ENCODE peak calls at places on chromosomes 3 and 15, in ten cellular contexts. C, K, G, Y, Q, H, J, O, B and P are unnamed samples.

GRCh38 chr3:191094057-191094456 is 105.0 kb upstream of the OSTN start:
- DNase-seq in G (no peak), H (peak), K (peak), O (no peak), Y (no peak), B (no peak), Q (no peak), J (no peak), C (peak), P (no peak)

GRCh38 chr15:67105065-67105951 is 39.9 kb downstream of the SMAD3 start:
- DNase-seq in Y (peak), B (no peak), C (peak), J (no peak), K (peak), Q (no peak), O (no peak), H (peak), G (no peak), P (no peak)

GRCh38 chr3:13657660-13658435 is 108.9 kb downstream of the FBLN2 start:
- DNase-seq in O (no peak), B (peak), J (peak), H (peak), G (peak), Q (peak), C (peak), K (no peak), Y (peak), P (peak)

GRCh38 chr3:53846134-53846850 is at the start of the genes CHDH and IL17RB:
- DNase-seq in H (no peak), G (peak), C (no peak), O (no peak), Q (peak), Y (peak), B (peak), J (no peak), K (no peak), P (peak)

GRCh38 chr3:45753095-45753494 is 43.2 kb downstream of the SLC6A20 start:
- DNase-seq in J (no peak), Q (no peak), Y (no peak), G (no peak), O (no peak), K (no peak), C (no peak), H (no peak), B (no peak), P (no peak)

GRCh38 chr3:153313307-153313945 is 151.4 kb downstream of the RAP2B start:
- DNase-seq in H (no peak), C (no peak), Q (no peak), K (no peak), B (no peak), G (no peak), J (no peak), O (no peak), Y (no peak), P (no peak)

GRCh38 chr3:71724171-71724453 is 1.1 kb downstream of the EIF4E3 start:
- DNase-seq in K (no peak), J (no peak), B (no peak), Y (no peak), C (no peak), H (no peak), O (no peak), G (no peak), Q (no peak), P (no peak)

GRCh38 chr3:186099178-186099577 is 9.7 kb downstream of the ETV5 start:
- DNase-seq in J (no peak), C (peak), Y (peak), B (no peak), Q (no peak), O (no peak), H (peak), K (peak), G (no peak), P (peak)

GRCh38 chr3:69460034-69460433 is 74.1 kb upstream of the FRMD4B start:
- DNase-seq in G (no peak), H (no peak), J (no peak), Q (no peak), C (no peak), K (no peak), Y (no peak), O (no peak), B (no peak), P (no peak)

GRCh38 chr15:100759116-100759515 is 120.5 kb upstream of the ALDH1A3 start:
- DNase-seq in J (no peak), G (no peak), O (no peak), H (peak), Q (no peak), B (no peak), C (peak), Y (no peak), K (peak), P (no peak)

GRCh38 chr3:160808838-160809237 is 52.8 kb downstream of the PPM1L start:
- DNase-seq in G (no peak), Q (no peak), K (no peak), O (no peak), J (no peak), Y (no peak), H (no peak), B (no peak), C (no peak), P (no peak)

GRCh38 chr3:19901918-19902317 is 32.1 kb downstream of the EFHB start:
- DNase-seq in K (no peak), C (peak), J (no peak), Q (no peak), O (no peak), Y (no peak), H (no peak), G (no peak), B (no peak), P (no peak)

GRCh38 chr3:146834917-146835316 is 229.8 kb upstream of the PLSCR5 start:
- DNase-seq in G (no peak), O (no peak), C (peak), H (no peak), Q (no peak), B (no peak), J (no peak), K (no peak), Y (no peak), P (no peak)

GRCh38 chr15:82830427-82831173 is 21.2 kb downstream of the WHAMM start:
- DNase-seq in B (no peak), G (no peak), Q (peak), C (no peak), J (no peak), Y (no peak), K (no peak), H (no peak), O (no peak), P (no peak)

GRCh38 chr3:188739547-188739946 is 432.2 kb upstream of the TPRG1 start:
- DNase-seq in G (no peak), O (no peak), Q (no peak), Y (no peak), J (no peak), C (no peak), K (no peak), H (no peak), B (no peak), P (no peak)

GRCh38 chr3:64677961-64678716 is 9.7 kb downstream of the ADAMTS9 start:
- DNase-seq in Y (no peak), J (no peak), K (no peak), Q (no peak), O (no peak), C (no peak), B (no peak), G (no peak), H (no peak), P (no peak)

GRCh38 chr15:31027948-31028586 is 36.6 kb upstream of the MTMR10 start:
- DNase-seq in G (no peak), H (no peak), O (no peak), Y (no peak), Q (no peak), B (no peak), C (no peak), J (no peak), K (no peak), P (no peak)

GRCh38 chr3:124053871-124054270 is 61.9 kb upstream of the ROPN1 start:
- DNase-seq in Y (no peak), J (no peak), O (no peak), G (no peak), Q (no peak), B (no peak), K (no peak), C (no peak), H (no peak), P (no peak)

GRCh38 chr3:13414040-13414729 is 5.9 kb downstream of the NUP210 start:
- DNase-seq in H (no peak), G (peak), Q (peak), K (no peak), Y (peak), O (no peak), C (no peak), J (peak), B (peak), P (peak)

GRCh38 chr3:59326246-59327024 is 276.6 kb upstream of the CFAP20DC start:
- DNase-seq in H (no peak), C (no peak), J (no peak), Y (peak), O (no peak), G (no peak), K (no peak), Q (no peak), B (no peak), P (no peak)

GRCh38 chr15:29656636-29657475 is 165.4 kb downstream of the TJP1 start:
- DNase-seq in K (no peak), C (peak), H (no peak), Y (no peak), Q (no peak), J (no peak), B (no peak), G (no peak), O (no peak), P (no peak)

GRCh38 chr15:30956216-30956803 is 35.1 kb downstream of the MTMR10 start:
- DNase-seq in J (no peak), O (no peak), Y (no peak), C (peak), B (no peak), H (no peak), Q (no peak), G (no peak), K (no peak), P (no peak)

GRCh38 chr15:51310064-51310463 is 28.3 kb downstream of the CYP19A1 start:
- DNase-seq in B (no peak), K (no peak), Q (no peak), J (no peak), O (no peak), C (peak), G (no peak), H (no peak), Y (no peak), P (no peak)

GRCh38 chr3:109927161-109927560 is 589.8 kb upstream of the DPPA4 start:
- DNase-seq in C (peak), G (no peak), Q (no peak), B (no peak), J (no peak), O (peak), K (peak), Y (peak), H (peak), P (no peak)

GRCh38 chr15:60363024-60363674 is 34.6 kb downstream of the ANXA2 start:
- DNase-seq in H (no peak), J (no peak), K (no peak), Q (no peak), C (no peak), B (no peak), Y (no peak), G (no peak), O (no peak), P (no peak)

GRCh38 chr3:184562146-184562861 is 719 bp downstream of the EPHB3 start:
- DNase-seq in G (no peak), O (no peak), J (peak), Y (no peak), B (no peak), C (no peak), K (no peak), H (no peak), Q (no peak), P (peak)

GRCh38 chr3:31829011-31829410 is 152.1 kb downstream of the OSBPL10 start:
- DNase-seq in C (no peak), H (no peak), J (peak), B (no peak), O (no peak), Y (no peak), K (no peak), Q (no peak), G (no peak), P (no peak)

GRCh38 chr3:117045143-117045542 is 335.6 kb downstream of the TUSC7 start:
- DNase-seq in H (no peak), K (no peak), C (no peak), Y (peak), J (no peak), B (no peak), Q (no peak), O (no peak), G (no peak), P (no peak)

GRCh38 chr3:541328-541727 is 344.8 kb downstream of the CHL1 start:
- DNase-seq in J (no peak), H (no peak), Y (no peak), Q (no peak), K (no peak), C (no peak), B (no peak), O (no peak), G (no peak), P (no peak)

GRCh38 chr3:152769523-152769922 is 65.4 kb upstream of the P2RY1 start:
- DNase-seq in Y (no peak), O (no peak), C (peak), B (no peak), H (no peak), K (no peak), J (no peak), G (no peak), Q (peak), P (no peak)

GRCh38 chr3:100423611-100424010 is 22.3 kb downstream of the LNP1 start:
- DNase-seq in Q (no peak), B (no peak), Y (no peak), J (no peak), C (no peak), O (no peak), H (no peak), K (no peak), G (no peak), P (no peak)

GRCh38 chr3:140091143-140091542 is 156.2 kb downstream of the CLSTN2 start:
- DNase-seq in C (no peak), Q (no peak), J (no peak), B (no peak), O (no peak), K (no peak), H (no peak), G (no peak), Y (no peak), P (no peak)

GRCh38 chr15:89129123-89129815 is 41.0 kb downstream of the ABHD2 start:
- DNase-seq in O (no peak), Y (peak), G (peak), J (peak), H (no peak), C (peak), Q (peak), B (peak), K (no peak), P (peak)

GRCh38 chr15:55003900-55004879 is 192.6 kb downstream of the RSL24D1 start:
- DNase-seq in B (no peak), Y (no peak), Q (no peak), H (no peak), C (no peak), J (no peak), G (no peak), O (no peak), K (no peak), P (no peak)